ENCODE peak calls at places on chromosome 3, in four cellular contexts. One of them, this sample, is unnamed.

GRCh38 chr3:135622657-135623056 is 342.9 kb upstream of the PPP2R3A start:
- DNase-seq in foreskin keratinocyte: no peak
- DNase-seq in heart left ventricle: no peak
- DNase-seq in coronary artery: no peak
- DNase-seq in this sample: no peak

GRCh38 chr3:174884776-174885568 is 25.8 kb downstream of the NAALADL2 start:
- DNase-seq in foreskin keratinocyte: no peak
- DNase-seq in heart left ventricle: no peak
- DNase-seq in coronary artery: no peak
- DNase-seq in this sample: no peak

GRCh38 chr3:196868297-196868661 is 559 bp downstream of the SENP5 start:
- DNase-seq in foreskin keratinocyte: no peak
- DNase-seq in heart left ventricle: no peak
- DNase-seq in coronary artery: no peak
- DNase-seq in this sample: no peak

GRCh38 chr3:49311283-49311682 is 28.6 kb downstream of the USP4 start:
- DNase-seq in foreskin keratinocyte: no peak
- DNase-seq in heart left ventricle: no peak
- DNase-seq in coronary artery: no peak
- DNase-seq in this sample: no peak

GRCh38 chr3:55267206-55267930 is 219.7 kb downstream of the WNT5A start:
- DNase-seq in foreskin keratinocyte: no peak
- DNase-seq in heart left ventricle: no peak
- DNase-seq in coronary artery: no peak
- DNase-seq in this sample: no peak

GRCh38 chr3:70539908-70540307 is 227.5 kb upstream of the MDFIC2 start:
- DNase-seq in foreskin keratinocyte: no peak
- DNase-seq in heart left ventricle: no peak
- DNase-seq in coronary artery: no peak
- DNase-seq in this sample: no peak

GRCh38 chr3:2130726-2131125 is 32.1 kb downstream of the CNTN4 start:
- DNase-seq in foreskin keratinocyte: no peak
- DNase-seq in heart left ventricle: no peak
- DNase-seq in coronary artery: no peak
- DNase-seq in this sample: no peak

GRCh38 chr3:104273046-104273649 is 1093.6 kb upstream of the ALCAM start:
- DNase-seq in foreskin keratinocyte: peak
- DNase-seq in heart left ventricle: no peak
- DNase-seq in coronary artery: no peak
- DNase-seq in this sample: no peak

GRCh38 chr3:98460220-98460619 is 2.8 kb upstream of the OR5K1 start:
- DNase-seq in foreskin keratinocyte: no peak
- DNase-seq in heart left ventricle: no peak
- DNase-seq in coronary artery: no peak
- DNase-seq in this sample: no peak

GRCh38 chr3:191391873-191392808 is 61.8 kb upstream of the UTS2B start:
- DNase-seq in foreskin keratinocyte: no peak
- DNase-seq in heart left ventricle: no peak
- DNase-seq in coronary artery: no peak
- DNase-seq in this sample: no peak

GRCh38 chr3:79247367-79248103 is 520.3 kb downstream of the ROBO1 start:
- DNase-seq in foreskin keratinocyte: no peak
- DNase-seq in heart left ventricle: peak
- DNase-seq in coronary artery: no peak
- DNase-seq in this sample: no peak

GRCh38 chr3:36525115-36525711 is 144.9 kb downstream of the STAC start:
- DNase-seq in foreskin keratinocyte: peak
- DNase-seq in heart left ventricle: no peak
- DNase-seq in coronary artery: no peak
- DNase-seq in this sample: no peak

GRCh38 chr3:136659253-136659652 is 92.9 kb downstream of the STAG1 start:
- DNase-seq in foreskin keratinocyte: no peak
- DNase-seq in heart left ventricle: peak
- DNase-seq in coronary artery: no peak
- DNase-seq in this sample: no peak

GRCh38 chr3:73206006-73206405 is 144.5 kb downstream of the EBLN2 start:
- DNase-seq in foreskin keratinocyte: no peak
- DNase-seq in heart left ventricle: no peak
- DNase-seq in coronary artery: no peak
- DNase-seq in this sample: no peak
- H3K27ac ChIP-seq in foreskin keratinocyte: no peak
- H3K27ac ChIP-seq in heart left ventricle: no peak
- H3K27ac ChIP-seq in coronary artery: no peak
- H3K27ac ChIP-seq in this sample: no peak

GRCh38 chr3:113221703-113222257 is 10.4 kb downstream of the BOC start:
- DNase-seq in foreskin keratinocyte: no peak
- DNase-seq in heart left ventricle: no peak
- DNase-seq in coronary artery: no peak
- DNase-seq in this sample: no peak

GRCh38 chr3:113216393-113216792 is 5.0 kb downstream of the BOC start:
- DNase-seq in foreskin keratinocyte: no peak
- DNase-seq in heart left ventricle: no peak
- DNase-seq in coronary artery: no peak
- DNase-seq in this sample: no peak

GRCh38 chr3:113219605-113220300 is 8.4 kb downstream of the BOC start:
- DNase-seq in foreskin keratinocyte: peak
- DNase-seq in heart left ventricle: no peak
- DNase-seq in coronary artery: no peak
- DNase-seq in this sample: no peak

GRCh38 chr3:113218011-113218678 is 6.8 kb downstream of the BOC start:
- DNase-seq in foreskin keratinocyte: no peak
- DNase-seq in heart left ventricle: no peak
- DNase-seq in coronary artery: no peak
- DNase-seq in this sample: no peak

DNA sequence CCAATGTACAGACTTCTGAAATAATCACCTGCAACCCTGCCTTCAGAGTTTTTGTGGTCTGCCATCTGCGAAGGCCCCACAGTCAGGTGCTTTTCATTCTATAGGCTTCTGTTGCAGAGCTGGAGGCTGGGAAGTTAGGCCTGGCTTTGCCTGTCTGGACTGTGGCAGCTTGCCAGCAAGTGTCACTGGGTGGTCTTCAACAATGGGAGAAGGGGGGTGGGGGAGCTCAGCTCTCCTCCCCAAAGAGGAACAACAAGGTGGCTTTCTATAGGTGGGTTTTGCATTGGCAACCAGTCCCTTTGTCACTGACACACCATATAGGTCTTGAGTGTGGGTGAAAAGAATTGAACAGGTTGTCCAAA is 7.3 kb downstream of the BOC start:
- DNase-seq in foreskin keratinocyte: no peak
- DNase-seq in heart left ventricle: no peak
- DNase-seq in coronary artery: no peak
- DNase-seq in this sample: no peak
- H3K27ac ChIP-seq in foreskin keratinocyte: no peak
- H3K27ac ChIP-seq in heart left ventricle: no peak
- H3K27ac ChIP-seq in coronary artery: no peak
- H3K27ac ChIP-seq in this sample: no peak

GRCh38 chr3:15983693-15984092 is 185.9 kb upstream of the ANKRD28 start:
- DNase-seq in foreskin keratinocyte: no peak
- DNase-seq in heart left ventricle: no peak
- DNase-seq in coronary artery: no peak
- DNase-seq in this sample: no peak
- H3K27ac ChIP-seq in foreskin keratinocyte: peak
- H3K27ac ChIP-seq in heart left ventricle: no peak
- H3K27ac ChIP-seq in coronary artery: no peak
- H3K27ac ChIP-seq in this sample: no peak

DNA sequence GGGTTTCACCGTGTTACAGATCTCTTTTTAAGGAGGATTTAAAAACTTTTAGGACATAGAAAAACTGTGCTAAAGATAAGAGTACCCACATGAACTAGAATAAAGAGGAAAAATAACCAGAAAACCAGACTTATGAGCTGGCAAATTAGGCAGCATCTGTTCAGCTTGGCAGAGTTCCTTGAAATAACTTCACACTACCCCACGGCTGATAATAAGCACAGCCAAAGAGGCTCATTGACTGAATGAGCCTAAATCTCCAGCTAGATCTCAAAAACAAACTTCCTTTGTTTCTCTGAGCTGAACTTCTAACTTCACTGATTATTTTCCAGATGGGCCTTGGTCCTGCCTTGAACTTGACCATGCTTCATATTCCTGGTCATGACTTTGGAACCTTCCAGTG is 26.7 kb upstream of the PIK3R4 start:
- DNase-seq in foreskin keratinocyte: no peak
- DNase-seq in heart left ventricle: no peak
- DNase-seq in coronary artery: no peak
- DNase-seq in this sample: no peak
- H3K27ac ChIP-seq in foreskin keratinocyte: no peak
- H3K27ac ChIP-seq in heart left ventricle: no peak
- H3K27ac ChIP-seq in coronary artery: no peak
- H3K27ac ChIP-seq in this sample: no peak

DNA sequence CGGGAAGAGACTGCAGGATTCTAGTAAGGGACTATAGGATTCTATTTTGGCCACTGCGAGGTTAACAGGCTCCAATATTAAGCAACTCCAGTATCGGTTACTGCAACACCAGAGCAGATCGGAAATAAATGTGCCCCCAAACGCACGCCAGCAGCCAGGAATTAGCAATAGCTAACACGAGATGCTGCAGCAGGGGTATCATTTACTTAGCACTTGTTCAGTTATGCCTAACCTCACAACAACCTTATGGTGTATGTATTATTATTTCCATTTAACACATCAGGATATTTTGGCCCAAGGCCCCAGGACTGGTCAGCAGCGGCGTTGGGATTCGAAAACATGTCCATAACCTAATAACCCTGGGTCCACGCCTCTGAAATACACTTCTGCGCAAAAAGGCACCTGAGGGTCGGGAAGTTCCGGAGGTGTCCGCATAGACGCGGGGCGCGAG is 795 bp downstream of the PIK3CB start:
- DNase-seq in foreskin keratinocyte: peak
- DNase-seq in heart left ventricle: no peak
- DNase-seq in coronary artery: no peak
- DNase-seq in this sample: no peak
- H3K27ac ChIP-seq in foreskin keratinocyte: peak
- H3K27ac ChIP-seq in heart left ventricle: peak
- H3K27ac ChIP-seq in coronary artery: peak
- H3K27ac ChIP-seq in this sample: peak

GRCh38 chr3:37861540-37862051 is at the start of gene CTDSPL:
- DNase-seq in foreskin keratinocyte: no peak
- DNase-seq in heart left ventricle: peak
- DNase-seq in coronary artery: peak
- DNase-seq in this sample: no peak

GRCh38 chr3:37859908-37860199 is 1.8 kb upstream of the CTDSPL start:
- DNase-seq in foreskin keratinocyte: no peak
- DNase-seq in heart left ventricle: no peak
- DNase-seq in coronary artery: no peak
- DNase-seq in this sample: no peak

GRCh38 chr3:37859354-37859753 is 2.3 kb upstream of the CTDSPL start:
- DNase-seq in foreskin keratinocyte: no peak
- DNase-seq in heart left ventricle: no peak
- DNase-seq in coronary artery: no peak
- DNase-seq in this sample: no peak

GRCh38 chr3:37856381-37856780 is 5.3 kb upstream of the CTDSPL start:
- DNase-seq in foreskin keratinocyte: no peak
- DNase-seq in heart left ventricle: peak
- DNase-seq in coronary artery: no peak
- DNase-seq in this sample: no peak

GRCh38 chr3:37858742-37859141 is 2.9 kb upstream of the CTDSPL start:
- DNase-seq in foreskin keratinocyte: no peak
- DNase-seq in heart left ventricle: no peak
- DNase-seq in coronary artery: no peak
- DNase-seq in this sample: no peak
- H3K27ac ChIP-seq in foreskin keratinocyte: no peak
- H3K27ac ChIP-seq in heart left ventricle: no peak
- H3K27ac ChIP-seq in coronary artery: peak
- H3K27ac ChIP-seq in this sample: peak

GRCh38 chr3:158573714-158574113 is 2.7 kb downstream of the MLF1 start:
- DNase-seq in foreskin keratinocyte: no peak
- DNase-seq in heart left ventricle: no peak
- DNase-seq in coronary artery: no peak
- DNase-seq in this sample: no peak

GRCh38 chr3:158572766-158573060 is 1.7 kb downstream of the MLF1 start:
- DNase-seq in foreskin keratinocyte: no peak
- DNase-seq in heart left ventricle: no peak
- DNase-seq in coronary artery: no peak
- DNase-seq in this sample: no peak

GRCh38 chr3:158570999-158571702 is at the start of gene MLF1:
- DNase-seq in foreskin keratinocyte: peak
- DNase-seq in heart left ventricle: peak
- DNase-seq in coronary artery: peak
- DNase-seq in this sample: peak

GRCh38 chr3:158569717-158570244 is 1.2 kb upstream of the MLF1 start:
- DNase-seq in foreskin keratinocyte: no peak
- DNase-seq in heart left ventricle: peak
- DNase-seq in coronary artery: no peak
- DNase-seq in this sample: no peak

DNA sequence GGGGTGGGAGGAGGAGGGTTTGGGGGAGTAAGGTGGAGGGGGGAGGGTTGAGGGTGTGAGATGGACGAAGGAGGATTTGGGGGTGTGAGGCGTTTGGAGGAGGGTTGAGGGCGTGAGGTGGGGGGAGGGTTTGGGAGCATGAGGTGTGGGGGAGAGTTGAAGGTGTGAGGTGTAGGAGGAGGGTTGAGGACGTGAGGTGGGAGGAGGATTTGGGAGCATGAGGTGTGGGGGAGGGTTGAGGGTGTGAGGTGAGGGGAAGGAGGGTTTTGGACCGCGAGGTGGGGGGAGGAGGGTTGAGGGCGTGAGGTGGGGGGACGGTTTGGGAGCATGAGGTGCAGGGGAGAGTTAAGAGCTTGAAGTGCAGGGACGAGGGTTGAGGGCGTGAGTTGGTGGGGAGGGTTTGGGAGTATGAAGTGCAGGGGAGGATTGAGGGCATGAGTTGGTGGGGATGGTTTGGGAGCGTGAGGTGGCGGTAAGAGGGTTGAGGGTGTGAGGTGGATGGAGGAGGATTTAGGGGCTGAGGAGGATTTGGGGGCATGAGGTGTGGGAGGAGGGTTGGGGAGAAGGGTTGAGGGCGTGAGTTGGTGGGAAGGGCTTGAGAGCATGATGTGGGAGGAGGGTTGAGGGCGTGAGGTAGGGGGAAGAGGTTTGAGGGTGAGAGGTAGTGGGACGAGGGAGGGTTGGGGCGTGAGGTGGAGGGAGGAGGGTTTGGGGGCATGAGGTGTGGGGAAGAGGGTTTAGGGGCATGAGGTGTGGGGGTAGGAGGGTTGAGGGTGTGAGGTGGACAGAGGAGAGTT is 1.2 kb downstream of the MLF1 start:
- DNase-seq in foreskin keratinocyte: no peak
- DNase-seq in heart left ventricle: no peak
- DNase-seq in coronary artery: no peak
- DNase-seq in this sample: no peak
- H3K27ac ChIP-seq in foreskin keratinocyte: no peak
- H3K27ac ChIP-seq in heart left ventricle: peak
- H3K27ac ChIP-seq in coronary artery: no peak
- H3K27ac ChIP-seq in this sample: peak